ENCODE peak calls at places on chromosomes 1 and 21, in five cellular contexts. One of them, this sample, is unnamed.

GRCh38 chr21:29829514-29830255 is 110.1 kb downstream of the GRIK1 start:
- DNase-seq in H1: no peak
- DNase-seq in IMR-90: no peak
- DNase-seq in HepG2: no peak
- DNase-seq in A549: no peak
- DNase-seq in this sample: no peak

GRCh38 chr1:20601123-20601825 is 12.4 kb downstream of the CDA start:
- DNase-seq in HepG2: no peak
- DNase-seq in IMR-90: peak
- DNase-seq in H1: no peak
- DNase-seq in A549: no peak
- DNase-seq in this sample: peak

GRCh38 chr1:219587817-219588561 is 24.9 kb downstream of the ZC3H11B start:
- DNase-seq in HepG2: no peak
- DNase-seq in H1: no peak
- DNase-seq in A549: no peak
- DNase-seq in IMR-90: peak
- DNase-seq in this sample: no peak

GRCh38 chr1:155931332-155932038 is 2.7 kb downstream of the KHDC4 start:
- DNase-seq in IMR-90: no peak
- DNase-seq in H1: no peak
- DNase-seq in A549: no peak
- DNase-seq in HepG2: no peak
- DNase-seq in this sample: no peak

GRCh38 chr21:41641510-41641815 is 125.4 kb downstream of the RIPK4 start:
- DNase-seq in HepG2: no peak
- DNase-seq in IMR-90: no peak
- DNase-seq in A549: no peak
- DNase-seq in H1: no peak
- DNase-seq in this sample: no peak

GRCh38 chr1:92276082-92276481 is 22.7 kb downstream of the GLMN start:
- DNase-seq in IMR-90: no peak
- DNase-seq in HepG2: no peak
- DNase-seq in A549: no peak
- DNase-seq in H1: no peak
- DNase-seq in this sample: no peak

GRCh38 chr1:61644303-61644702 is 80.6 kb downstream of the TM2D1 start:
- DNase-seq in HepG2: no peak
- DNase-seq in A549: no peak
- DNase-seq in IMR-90: no peak
- DNase-seq in H1: no peak
- DNase-seq in this sample: no peak

GRCh38 chr1:12770620-12771019 is 2.9 kb upstream of the PRAMEF12 start:
- DNase-seq in HepG2: no peak
- DNase-seq in A549: no peak
- DNase-seq in H1: no peak
- DNase-seq in IMR-90: no peak
- DNase-seq in this sample: peak

GRCh38 chr1:1125945-1126344 is 10.1 kb upstream of the C1orf159 start:
- DNase-seq in IMR-90: no peak
- DNase-seq in H1: no peak
- DNase-seq in A549: no peak
- DNase-seq in HepG2: no peak
- DNase-seq in this sample: no peak

GRCh38 chr1:225819346-225820192 is 9.6 kb downstream of the EPHX1 start:
- DNase-seq in HepG2: no peak
- DNase-seq in IMR-90: no peak
- DNase-seq in H1: no peak
- DNase-seq in A549: no peak
- DNase-seq in this sample: no peak

GRCh38 chr1:174358344-174358743 is 89.4 kb upstream of the GPR52 start:
- DNase-seq in HepG2: no peak
- DNase-seq in H1: no peak
- DNase-seq in IMR-90: no peak
- DNase-seq in A549: no peak
- DNase-seq in this sample: peak

GRCh38 chr1:226956942-226957713 is 17.0 kb downstream of the COQ8A start:
- DNase-seq in HepG2: no peak
- DNase-seq in IMR-90: no peak
- DNase-seq in H1: no peak
- DNase-seq in A549: no peak
- DNase-seq in this sample: no peak

GRCh38 chr1:232560940-232561339 is 69.0 kb downstream of the SIPA1L2 start:
- DNase-seq in H1: no peak
- DNase-seq in HepG2: no peak
- DNase-seq in IMR-90: no peak
- DNase-seq in A549: no peak
- DNase-seq in this sample: no peak

GRCh38 chr1:156602557-156602993 is 1.3 kb upstream of the GPATCH4 start:
- DNase-seq in A549: peak
- DNase-seq in HepG2: no peak
- DNase-seq in IMR-90: no peak
- DNase-seq in H1: no peak
- DNase-seq in this sample: peak

GRCh38 chr1:48236716-48237470 is 14.4 kb downstream of the SLC5A9 start:
- DNase-seq in H1: peak
- DNase-seq in IMR-90: peak
- DNase-seq in HepG2: peak
- DNase-seq in A549: peak
- DNase-seq in this sample: peak

GRCh38 chr1:220818421-220819173 is 31.9 kb downstream of the MTARC1 start:
- DNase-seq in IMR-90: peak
- DNase-seq in A549: no peak
- DNase-seq in HepG2: no peak
- DNase-seq in H1: peak
- DNase-seq in this sample: no peak

GRCh38 chr1:184289825-184290550 is 96.8 kb upstream of the C1orf21 start:
- DNase-seq in A549: no peak
- DNase-seq in IMR-90: no peak
- DNase-seq in HepG2: no peak
- DNase-seq in H1: no peak
- DNase-seq in this sample: no peak

GRCh38 chr1:155860939-155861496 is 1.7 kb downstream of the SYT11 start:
- DNase-seq in A549: no peak
- DNase-seq in HepG2: no peak
- DNase-seq in H1: no peak
- DNase-seq in IMR-90: no peak
- DNase-seq in this sample: no peak

GRCh38 chr1:51515982-51516638 is 3.0 kb downstream of the EPS15 start:
- DNase-seq in IMR-90: no peak
- DNase-seq in HepG2: no peak
- DNase-seq in A549: no peak
- DNase-seq in H1: no peak
- DNase-seq in this sample: no peak

GRCh38 chr21:46108827-46109226 is 10.9 kb downstream of the COL6A2 start:
- DNase-seq in IMR-90: no peak
- DNase-seq in A549: no peak
- DNase-seq in HepG2: no peak
- DNase-seq in H1: no peak
- DNase-seq in this sample: no peak

GRCh38 chr1:212520299-212520698 is 87.6 kb downstream of the NENF start:
- DNase-seq in H1: no peak
- DNase-seq in IMR-90: no peak
- DNase-seq in A549: no peak
- DNase-seq in HepG2: no peak
- DNase-seq in this sample: no peak

GRCh38 chr1:93575586-93576271 is 105.9 kb downstream of the BCAR3 start:
- DNase-seq in A549: no peak
- DNase-seq in H1: no peak
- DNase-seq in IMR-90: no peak
- DNase-seq in HepG2: no peak
- DNase-seq in this sample: no peak
- TF ChIP-seq MAFK in A549: no peak
- TF ChIP-seq MAFK in H1: no peak
- TF ChIP-seq MAFK in IMR-90: no peak
- TF ChIP-seq MAFK in HepG2: no peak
- TF ChIP-seq MAFK in this sample: no peak

GRCh38 chr1:111778541-111779051 is 22.9 kb downstream of the DDX20 start:
- DNase-seq in IMR-90: no peak
- DNase-seq in H1: no peak
- DNase-seq in HepG2: peak
- DNase-seq in A549: no peak
- DNase-seq in this sample: no peak
- TF ChIP-seq MAFK in IMR-90: no peak
- TF ChIP-seq MAFK in H1: no peak
- TF ChIP-seq MAFK in HepG2: no peak
- TF ChIP-seq MAFK in A549: no peak
- TF ChIP-seq MAFK in this sample: no peak

DNA sequence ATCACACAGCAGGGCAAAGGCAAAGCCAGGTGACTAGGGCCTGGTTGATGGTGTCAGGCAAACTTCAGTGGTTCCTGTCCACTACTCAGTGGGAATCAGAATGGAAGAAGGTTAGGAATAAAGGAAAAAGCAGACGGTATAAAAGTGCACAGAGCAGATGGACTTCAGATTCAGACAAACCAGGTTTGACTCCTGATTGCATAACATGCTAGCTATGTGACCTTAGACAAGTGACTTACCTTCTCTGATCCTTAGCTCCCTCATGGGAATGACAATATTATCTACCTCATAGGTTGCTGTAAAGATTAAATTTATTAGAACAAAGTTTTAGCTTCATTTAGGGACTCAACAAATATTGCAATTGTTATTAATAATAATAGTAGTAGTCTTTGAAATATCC is 4.9 kb downstream of the PAQR7 start:
- DNase-seq in A549: no peak
- DNase-seq in HepG2: no peak
- DNase-seq in IMR-90: no peak
- DNase-seq in H1: no peak
- DNase-seq in this sample: no peak
- TF ChIP-seq MAFK in A549: no peak
- TF ChIP-seq MAFK in HepG2: no peak
- TF ChIP-seq MAFK in IMR-90: no peak
- TF ChIP-seq MAFK in H1: no peak
- TF ChIP-seq MAFK in this sample: no peak

GRCh38 chr1:107430540-107431228 is 289.8 kb downstream of the NTNG1 start:
- DNase-seq in A549: peak
- DNase-seq in H1: no peak
- DNase-seq in HepG2: peak
- DNase-seq in IMR-90: peak
- DNase-seq in this sample: peak
- TF ChIP-seq MAFK in A549: no peak
- TF ChIP-seq MAFK in H1: no peak
- TF ChIP-seq MAFK in HepG2: no peak
- TF ChIP-seq MAFK in IMR-90: no peak
- TF ChIP-seq MAFK in this sample: no peak

DNA sequence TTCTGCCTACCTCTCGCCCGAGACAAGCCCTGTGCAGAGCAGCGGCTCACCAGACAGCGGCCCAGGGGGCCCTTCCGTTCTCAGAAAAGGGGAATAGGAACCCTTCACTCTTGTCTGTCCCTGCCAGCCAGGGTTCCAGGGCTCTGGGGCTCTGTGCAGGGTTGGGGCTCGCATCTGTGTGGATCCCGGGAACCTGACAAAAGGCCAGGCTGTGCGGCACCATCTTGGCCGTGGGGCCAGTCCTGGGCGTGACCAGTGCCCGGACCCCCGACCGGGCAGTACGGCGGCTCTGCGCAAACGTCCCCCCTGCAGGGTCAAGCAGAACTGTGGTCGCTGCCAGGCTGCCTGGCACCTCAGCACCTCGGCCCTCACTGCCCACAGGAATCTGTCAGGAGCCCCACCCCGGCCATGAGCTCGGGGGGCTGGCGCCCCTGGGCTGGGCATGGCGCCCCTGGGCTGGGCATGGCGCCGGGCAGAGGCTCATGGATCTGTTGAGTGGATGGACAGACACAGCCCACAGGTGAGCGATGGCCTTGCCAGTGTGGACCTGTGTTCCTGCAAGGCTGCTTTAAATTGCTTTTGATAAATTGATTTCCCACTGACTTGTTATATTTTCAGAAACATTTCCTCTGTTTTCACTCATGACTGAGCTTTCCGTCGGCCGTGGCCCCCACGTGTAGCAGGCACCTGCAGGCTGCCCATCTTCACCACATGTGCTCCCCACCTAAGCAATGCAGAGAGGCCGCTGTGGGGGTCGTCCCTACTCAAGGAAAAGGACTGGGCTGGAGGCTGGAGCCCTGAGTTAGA is 59.0 kb downstream of the SLX9 start:
- DNase-seq in HepG2: no peak
- DNase-seq in A549: no peak
- DNase-seq in H1: no peak
- DNase-seq in IMR-90: no peak
- DNase-seq in this sample: no peak
- TF ChIP-seq MAFK in HepG2: no peak
- TF ChIP-seq MAFK in A549: no peak
- TF ChIP-seq MAFK in H1: no peak
- TF ChIP-seq MAFK in IMR-90: no peak
- TF ChIP-seq MAFK in this sample: no peak

DNA sequence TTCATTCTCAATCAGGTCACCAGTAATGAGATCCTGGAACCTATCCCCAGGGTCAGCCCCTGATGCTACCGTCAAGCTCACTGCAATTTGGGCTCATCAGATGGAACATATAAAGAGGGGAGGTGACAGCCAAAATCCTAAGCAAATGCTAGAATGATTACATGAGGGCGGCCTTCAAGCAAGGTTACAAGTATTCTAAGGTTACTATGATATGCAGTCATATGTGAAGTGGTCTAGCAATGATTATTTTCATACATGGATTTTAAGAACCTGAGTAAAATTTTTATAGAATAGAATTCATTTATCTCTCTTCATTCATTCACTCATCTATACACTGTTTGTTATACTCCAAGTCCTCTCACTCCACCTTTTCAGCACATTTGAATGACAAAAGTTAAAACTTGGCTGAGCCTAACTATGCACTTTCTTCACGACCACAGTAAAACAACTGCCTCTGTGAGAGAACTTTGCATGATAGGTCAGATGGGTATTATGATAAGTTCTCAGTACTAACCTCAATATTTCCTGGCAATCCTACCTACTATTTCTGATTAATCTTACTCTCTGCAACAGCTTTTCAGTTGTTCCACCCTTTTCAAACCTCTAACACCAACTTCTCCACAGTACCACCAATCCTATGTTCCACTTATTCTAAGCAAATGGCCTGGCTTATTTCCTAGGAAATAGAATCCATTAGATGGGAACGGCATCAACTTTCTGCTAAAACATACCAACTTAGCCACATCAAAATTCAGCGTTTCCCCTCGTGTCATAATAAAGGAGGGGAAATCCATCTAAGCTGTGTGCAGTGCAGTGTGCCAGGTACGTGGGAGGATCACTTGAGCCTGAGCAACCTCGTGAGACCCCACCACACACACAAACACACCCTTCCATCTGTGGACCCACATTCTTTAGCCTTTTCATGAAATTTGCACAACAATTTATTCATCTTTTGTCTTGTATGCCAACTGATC is 32.0 kb downstream of the LHX9 start:
- DNase-seq in H1: no peak
- DNase-seq in HepG2: no peak
- DNase-seq in A549: no peak
- DNase-seq in IMR-90: no peak
- DNase-seq in this sample: no peak
- TF ChIP-seq MAFK in H1: no peak
- TF ChIP-seq MAFK in HepG2: no peak
- TF ChIP-seq MAFK in A549: no peak
- TF ChIP-seq MAFK in IMR-90: no peak
- TF ChIP-seq MAFK in this sample: no peak